ENCODE peak calls at places on chromosomes 6 and 20, in eight cellular contexts. Y is astrocyte of the spinal cord, G is GM06990, X is hepatocyte, A is cardiac muscle cell, L is endothelial cell, M is keratinocyte, Z is OCI-LY7. C is an unnamed sample.

GRCh38 chr20:37155987-37156386 is 23.1 kb upstream of the RPN2 start:
- DNase-seq in Y (no peak), G (no peak), X (no peak), A (no peak), L (no peak), M (no peak), Z (no peak), C (no peak)

GRCh38 chr6:46888578-46888977 is 33.2 kb downstream of the ADGRF5 start:
- DNase-seq in Y (no peak), G (no peak), X (no peak), A (no peak), L (no peak), M (no peak), Z (no peak), C (no peak)

GRCh38 chr6:142871910-142872331 is 73.1 kb downstream of the HIVEP2 start:
- DNase-seq in Y (peak; percentile 96), G (no peak), X (peak; percentile 60), A (peak; percentile 93), L (no peak), M (no peak), Z (no peak), C (peak; percentile 59)

GRCh38 chr6:134201716-134202115 is 116.2 kb downstream of the SGK1 start:
- DNase-seq in Y (no peak), G (no peak), X (no peak), A (peak; percentile 46), L (no peak), M (no peak), Z (no peak), C (no peak)

GRCh38 chr6:144215402-144215931 is 65.2 kb downstream of the STX11 start:
- DNase-seq in Y (no peak), G (no peak), X (peak; percentile 32), A (peak; percentile 41), L (no peak), M (no peak), Z (peak; percentile 33), C (no peak)

GRCh38 chr20:40960521-40960956 is 68.1 kb upstream of the TOP1 start:
- DNase-seq in Y (no peak), G (no peak), X (no peak), A (no peak), L (no peak), M (no peak), Z (no peak), C (no peak)

GRCh38 chr6:134875367-134875766 is 74.5 kb downstream of the ALDH8A1 start:
- DNase-seq in Y (peak; percentile 53), G (no peak), X (no peak), A (peak; percentile 49), L (no peak), M (no peak), Z (peak; percentile 78), C (no peak)

GRCh38 chr6:137443901-137444300 is 50.3 kb downstream of the OLIG3 start:
- DNase-seq in Y (no peak), G (no peak), X (no peak), A (no peak), L (no peak), M (no peak), Z (no peak), C (no peak)

GRCh38 chr6:154865291-154865690 is 129.8 kb upstream of the TIAM2 start:
- DNase-seq in Y (peak; percentile 48), G (no peak), X (no peak), A (peak; percentile 40), L (no peak), M (no peak), Z (no peak), C (no peak)

GRCh38 chr6:124373386-124373785 is 569.7 kb downstream of the NKAIN2 start:
- DNase-seq in Y (no peak), G (no peak), X (no peak), A (no peak), L (no peak), M (no peak), Z (no peak), C (no peak)

GRCh38 chr6:49607391-49607982 is 29.2 kb downstream of the RHAG start:
- DNase-seq in Y (no peak), G (no peak), X (no peak), A (no peak), L (no peak), M (no peak), Z (no peak), C (no peak)
- TF ChIP-seq CTCF in Y (no peak), G (no peak), X (no peak), A (no peak), L (peak; percentile 11), M (no peak), Z (peak; percentile 43), C (peak; percentile 42)

GRCh38 chr6:30169658-30170614 is 6.6 kb downstream of the TRIM15 start:
- DNase-seq in Y (peak; percentile 53), G (no peak), X (peak; percentile 63), A (peak; percentile 72), L (peak; percentile 28), M (no peak), Z (peak; percentile 53), C (no peak)
- TF ChIP-seq CTCF in Y (peak; percentile 81), G (peak; percentile 79), X (peak; percentile 74), A (peak; percentile 91), L (peak; percentile 38), M (peak; percentile 83), Z (peak; percentile 88), C (peak; percentile 80)

DNA sequence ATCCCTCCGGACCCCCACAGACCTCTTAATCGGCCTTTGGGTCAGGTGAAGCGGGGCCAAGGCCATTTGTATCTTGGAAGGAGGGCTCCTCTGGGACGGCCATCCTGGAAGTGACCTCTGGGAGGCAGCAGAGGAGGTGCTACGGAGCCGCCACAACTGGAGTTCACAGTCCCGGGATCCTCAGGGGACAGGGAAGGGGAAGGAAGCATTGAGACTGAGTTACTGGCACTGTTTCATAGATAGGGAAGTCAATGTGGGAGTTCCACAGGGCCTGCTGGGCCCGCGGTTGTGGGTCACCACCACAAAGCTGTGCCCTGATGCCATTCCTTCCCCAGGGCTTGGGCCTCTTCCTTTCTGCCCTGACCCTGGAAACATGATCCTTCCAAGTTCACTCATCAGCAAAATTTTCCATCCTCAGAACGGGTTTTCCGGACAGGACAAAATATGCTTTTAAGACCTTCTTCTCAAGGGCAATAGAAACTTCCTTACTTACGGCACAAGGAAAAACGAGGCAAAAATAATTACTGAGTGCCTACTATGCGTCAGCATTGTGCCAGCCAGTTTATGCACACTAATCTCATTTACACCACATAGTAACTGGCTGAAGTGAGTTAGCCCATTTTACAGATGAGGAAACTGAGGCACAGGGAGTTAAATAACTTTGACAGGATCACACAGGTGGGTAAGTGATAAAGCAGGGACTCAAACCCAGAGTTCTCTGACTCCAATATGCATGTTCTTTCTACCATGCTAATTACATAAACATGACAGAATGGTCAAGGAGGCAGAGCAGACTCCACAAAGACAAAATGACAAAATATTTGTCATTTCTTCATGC is 143.8 kb downstream of the UNC5CL start:
- DNase-seq in Y (peak; percentile 39), G (no peak), X (peak; percentile 82), A (peak; percentile 62), L (peak; percentile 69), M (no peak), Z (no peak), C (no peak)
- TF ChIP-seq CTCF in Y (peak; percentile 75), G (no peak), X (peak; percentile 62), A (peak; percentile 61), L (peak; percentile 49), M (peak; percentile 75), Z (no peak), C (no peak)

DNA sequence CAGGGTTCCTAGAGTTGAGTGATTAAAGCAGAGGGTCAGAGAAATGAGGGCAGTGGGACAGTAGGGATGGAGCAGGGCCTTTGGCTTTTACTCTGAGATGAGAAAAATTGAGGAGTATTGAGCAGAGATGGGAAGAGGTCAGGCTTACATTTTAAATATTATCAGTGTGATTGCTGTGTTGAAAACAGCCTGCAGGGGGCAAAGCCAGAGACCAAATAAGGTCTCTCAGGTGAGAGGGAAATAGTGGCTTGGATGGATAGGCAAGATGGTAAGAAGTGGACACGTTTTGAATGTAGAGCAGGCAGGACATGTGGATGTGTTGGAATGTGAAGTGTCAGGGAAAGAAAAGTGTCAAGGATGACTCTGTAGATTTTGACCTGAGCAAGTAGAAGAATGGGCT is 105.0 kb upstream of the MAP3K7 start:
- DNase-seq in Y (no peak), G (no peak), X (no peak), A (no peak), L (peak; percentile 11), M (no peak), Z (peak; percentile 4), C (no peak)
- TF ChIP-seq CTCF in Y (no peak), G (peak; percentile 39), X (no peak), A (no peak), L (peak; percentile 65), M (peak; percentile 53), Z (peak; percentile 67), C (no peak)

GRCh38 chr6:78810146-78810545 is 57.2 kb upstream of the IRAK1BP1 start:
- DNase-seq in Y (peak; percentile 46), G (no peak), X (peak; percentile 67), A (peak; percentile 47), L (peak; percentile 37), M (peak; percentile 58), Z (no peak), C (no peak)
- TF ChIP-seq CTCF in Y (peak; percentile 69), G (peak; percentile 49), X (peak; percentile 60), A (peak; percentile 46), L (no peak), M (peak; percentile 76), Z (peak; percentile 63), C (no peak)

GRCh38 chr20:53911301-53911700 is 159.1 kb downstream of the BCAS1 start:
- DNase-seq in Y (no peak), G (no peak), X (no peak), A (no peak), L (no peak), M (no peak), Z (no peak), C (no peak)

GRCh38 chr20:53914861-53915458 is 155.4 kb downstream of the BCAS1 start:
- DNase-seq in Y (peak; percentile 44), G (no peak), X (no peak), A (no peak), L (no peak), M (no peak), Z (peak; percentile 55), C (no peak)

GRCh38 chr20:53915459-53916172 is 154.8 kb downstream of the BCAS1 start:
- DNase-seq in Y (peak; percentile 95), G (peak; percentile 88), X (peak; percentile 96), A (peak; percentile 95), L (peak; percentile 96), M (no peak), Z (peak; percentile 94), C (peak; percentile 96)

GRCh38 chr20:53916173-53916512 is 154.3 kb downstream of the BCAS1 start:
- DNase-seq in Y (no peak), G (no peak), X (no peak), A (no peak), L (no peak), M (no peak), Z (no peak), C (no peak)

DNA sequence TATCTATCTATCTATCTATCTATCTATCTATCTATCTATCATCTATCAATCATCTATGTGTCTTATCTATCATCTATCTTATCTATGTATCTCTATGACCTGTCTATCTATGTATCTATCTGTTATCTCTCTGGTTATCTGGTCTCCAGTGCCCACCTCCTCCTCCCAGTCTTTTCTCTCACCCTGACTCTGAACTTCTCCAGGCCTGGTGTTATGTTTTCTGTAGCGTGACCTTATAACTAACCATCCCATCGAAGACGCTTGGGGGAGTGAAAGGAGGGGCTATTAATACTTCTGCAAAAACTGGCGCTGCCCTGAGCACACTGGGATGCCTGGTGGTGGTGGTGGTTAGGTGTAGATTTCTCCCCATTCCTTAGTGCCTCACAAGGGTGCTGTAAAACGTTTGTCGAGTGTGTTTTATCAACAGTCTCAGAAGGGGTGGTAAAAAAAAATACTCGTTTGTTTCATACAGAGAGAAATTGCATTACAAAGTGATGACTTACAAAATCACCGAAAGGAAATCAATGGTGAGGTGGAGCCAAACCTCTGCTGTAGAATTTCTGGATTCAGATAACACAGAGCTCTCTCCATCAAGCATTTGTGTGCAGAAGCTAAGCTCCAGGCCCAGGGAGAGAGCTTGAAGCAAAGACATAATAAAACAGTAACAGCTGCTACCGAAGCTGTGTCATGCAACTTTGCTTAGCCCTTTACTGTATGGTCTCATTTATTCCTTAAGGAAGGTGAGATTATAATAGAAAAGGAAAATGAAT is 156.1 kb downstream of the BCAS1 start:
- DNase-seq in Y (peak; percentile 57), G (no peak), X (no peak), A (peak; percentile 69), L (no peak), M (no peak), Z (no peak), C (no peak)
- TF ChIP-seq CTCF in Y (no peak), G (no peak), X (no peak), A (peak; percentile 7), L (no peak), M (no peak), Z (no peak), C (peak; percentile 39)